ENCODE peak calls at places on chromosomes 1 and 21, in five cellular contexts. One of them, this sample, is unnamed.
A peak's percentile ranks its signal among the peaks of the same experiment; 100 is the strongest.

GRCh38 chr1:60196026-60196425 is 122.5 kb upstream of the C1orf87 start:
- DNase-seq in stomach: no peak
- DNase-seq in esophagus muscularis mucosa: no peak
- DNase-seq in tibial nerve: no peak
- DNase-seq in mammary epithelial cell: no peak
- DNase-seq in this sample: no peak

GRCh38 chr1:157360021-157360390 is 192.3 kb downstream of the FCRL5 start:
- DNase-seq in stomach: no peak
- DNase-seq in tibial nerve: no peak
- DNase-seq in esophagus muscularis mucosa: no peak
- DNase-seq in mammary epithelial cell: no peak
- DNase-seq in this sample: no peak

GRCh38 chr1:46582972-46583371 is 21.1 kb downstream of the MKNK1 start:
- DNase-seq in mammary epithelial cell: no peak
- DNase-seq in esophagus muscularis mucosa: no peak
- DNase-seq in stomach: no peak
- DNase-seq in tibial nerve: no peak
- DNase-seq in this sample: no peak

GRCh38 chr1:9671377-9672140 is 20.0 kb downstream of the PIK3CD start:
- DNase-seq in stomach: no peak
- DNase-seq in tibial nerve: no peak
- DNase-seq in mammary epithelial cell: peak; percentile 85
- DNase-seq in esophagus muscularis mucosa: no peak
- DNase-seq in this sample: no peak

GRCh38 chr1:88741413-88741812 is 57.3 kb downstream of the PKN2 start:
- DNase-seq in tibial nerve: no peak
- DNase-seq in stomach: no peak
- DNase-seq in mammary epithelial cell: peak; percentile 49
- DNase-seq in esophagus muscularis mucosa: no peak
- DNase-seq in this sample: no peak

GRCh38 chr1:8554956-8555534 is 237.1 kb downstream of the SLC45A1 start:
- DNase-seq in esophagus muscularis mucosa: no peak
- DNase-seq in stomach: no peak
- DNase-seq in tibial nerve: no peak
- DNase-seq in mammary epithelial cell: peak; percentile 69
- DNase-seq in this sample: peak; percentile 26

GRCh38 chr21:36499578-36500471 is 19.9 kb upstream of the CLDN14 start:
- DNase-seq in stomach: peak; percentile 73
- DNase-seq in esophagus muscularis mucosa: no peak
- DNase-seq in mammary epithelial cell: peak; percentile 25
- DNase-seq in tibial nerve: no peak
- DNase-seq in this sample: no peak

GRCh38 chr1:56967900-56968832 is 2.4 kb upstream of the C8B start:
- DNase-seq in stomach: peak; percentile 48
- DNase-seq in tibial nerve: no peak
- DNase-seq in mammary epithelial cell: no peak
- DNase-seq in esophagus muscularis mucosa: no peak
- DNase-seq in this sample: no peak

GRCh38 chr21:26120833-26121232 is 49.7 kb downstream of the APP start:
- DNase-seq in stomach: no peak
- DNase-seq in esophagus muscularis mucosa: no peak
- DNase-seq in mammary epithelial cell: peak; percentile 86
- DNase-seq in tibial nerve: no peak
- DNase-seq in this sample: no peak

GRCh38 chr1:2451744-2452582 is 24.1 kb upstream of the PLCH2 start:
- DNase-seq in stomach: no peak
- DNase-seq in mammary epithelial cell: peak; percentile 79
- DNase-seq in tibial nerve: no peak
- DNase-seq in esophagus muscularis mucosa: no peak
- DNase-seq in this sample: no peak

GRCh38 chr1:173504268-173504667 is 27.1 kb downstream of the PRDX6 start:
- DNase-seq in stomach: no peak
- DNase-seq in esophagus muscularis mucosa: no peak
- DNase-seq in tibial nerve: no peak
- DNase-seq in mammary epithelial cell: no peak
- DNase-seq in this sample: peak; percentile 61

GRCh38 chr1:147630447-147630846 is 39.9 kb downstream of the ACP6 start:
- DNase-seq in esophagus muscularis mucosa: no peak
- DNase-seq in stomach: no peak
- DNase-seq in tibial nerve: no peak
- DNase-seq in mammary epithelial cell: no peak
- DNase-seq in this sample: no peak

GRCh38 chr1:61237147-61237546 is 154.8 kb downstream of the NFIA start:
- DNase-seq in mammary epithelial cell: no peak
- DNase-seq in stomach: no peak
- DNase-seq in esophagus muscularis mucosa: no peak
- DNase-seq in tibial nerve: no peak
- DNase-seq in this sample: no peak

GRCh38 chr1:8482844-8483436 is 165.0 kb downstream of the SLC45A1 start:
- DNase-seq in tibial nerve: no peak
- DNase-seq in mammary epithelial cell: peak; percentile 14
- DNase-seq in esophagus muscularis mucosa: no peak
- DNase-seq in stomach: no peak
- DNase-seq in this sample: no peak

GRCh38 chr1:205225901-205226765 is 1.6 kb upstream of the TMCC2 start:
- DNase-seq in stomach: no peak
- DNase-seq in mammary epithelial cell: peak; percentile 62
- DNase-seq in tibial nerve: no peak
- DNase-seq in esophagus muscularis mucosa: no peak
- DNase-seq in this sample: no peak

GRCh38 chr1:183159960-183160359 is 26.1 kb upstream of the LAMC2 start:
- DNase-seq in mammary epithelial cell: peak; percentile 100
- DNase-seq in tibial nerve: no peak
- DNase-seq in stomach: peak; percentile 83
- DNase-seq in esophagus muscularis mucosa: no peak
- DNase-seq in this sample: no peak

GRCh38 chr1:161483361-161483760 is 21.9 kb upstream of the FCGR2A start:
- DNase-seq in tibial nerve: no peak
- DNase-seq in mammary epithelial cell: no peak
- DNase-seq in stomach: no peak
- DNase-seq in esophagus muscularis mucosa: no peak
- DNase-seq in this sample: no peak

GRCh38 chr1:41333146-41333784 is 28.0 kb upstream of the FOXO6 start:
- DNase-seq in esophagus muscularis mucosa: peak; percentile 66
- DNase-seq in mammary epithelial cell: peak; percentile 73
- DNase-seq in tibial nerve: no peak
- DNase-seq in stomach: no peak
- DNase-seq in this sample: no peak

GRCh38 chr1:215566556-215567490 is at the start of gene KCTD3:
- DNase-seq in stomach: peak; percentile 76
- DNase-seq in mammary epithelial cell: peak; percentile 65
- DNase-seq in esophagus muscularis mucosa: no peak
- DNase-seq in tibial nerve: peak; percentile 46
- DNase-seq in this sample: peak; percentile 72

GRCh38 chr1:154326546-154327465 is 1.5 kb downstream of the ATP8B2 start:
- DNase-seq in esophagus muscularis mucosa: peak; percentile 95
- DNase-seq in tibial nerve: peak; percentile 71
- DNase-seq in stomach: no peak
- DNase-seq in mammary epithelial cell: peak; percentile 16
- DNase-seq in this sample: no peak

GRCh38 chr1:114122891-114123621 is 30.6 kb downstream of the SYT6 start:
- DNase-seq in mammary epithelial cell: peak; percentile 83
- DNase-seq in stomach: no peak
- DNase-seq in tibial nerve: no peak
- DNase-seq in esophagus muscularis mucosa: no peak
- DNase-seq in this sample: no peak

GRCh38 chr1:167661527-167662436 is 31.8 kb downstream of the RCSD1 start:
- DNase-seq in tibial nerve: no peak
- DNase-seq in esophagus muscularis mucosa: no peak
- DNase-seq in mammary epithelial cell: peak; percentile 88
- DNase-seq in stomach: no peak
- DNase-seq in this sample: no peak

GRCh38 chr1:244053831-244054230 is 2.7 kb downstream of the ZBTB18 start:
- DNase-seq in esophagus muscularis mucosa: no peak
- DNase-seq in mammary epithelial cell: no peak
- DNase-seq in stomach: no peak
- DNase-seq in tibial nerve: no peak
- DNase-seq in this sample: peak; percentile 25

GRCh38 chr1:179121159-179121938 is 39.5 kb downstream of the TOR3A start:
- DNase-seq in esophagus muscularis mucosa: no peak
- DNase-seq in stomach: no peak
- DNase-seq in tibial nerve: no peak
- DNase-seq in mammary epithelial cell: no peak
- DNase-seq in this sample: no peak

GRCh38 chr1:85200367-85200869 is 398 bp downstream of the SYDE2 start:
- DNase-seq in mammary epithelial cell: peak; percentile 36
- DNase-seq in tibial nerve: peak; percentile 16
- DNase-seq in stomach: peak; percentile 26
- DNase-seq in esophagus muscularis mucosa: no peak
- DNase-seq in this sample: no peak

GRCh38 chr1:21888500-21888899 is 48.6 kb downstream of the HSPG2 start:
- DNase-seq in tibial nerve: no peak
- DNase-seq in esophagus muscularis mucosa: no peak
- DNase-seq in mammary epithelial cell: no peak
- DNase-seq in stomach: no peak
- DNase-seq in this sample: no peak

GRCh38 chr1:16925635-16926490 is 4.1 kb downstream of the CROCC start:
- DNase-seq in mammary epithelial cell: peak; percentile 87
- DNase-seq in tibial nerve: no peak
- DNase-seq in esophagus muscularis mucosa: no peak
- DNase-seq in stomach: no peak
- DNase-seq in this sample: no peak

GRCh38 chr21:30434033-30434631 is 4.1 kb downstream of the KRTAP13-4 start:
- DNase-seq in stomach: peak; percentile 26
- DNase-seq in tibial nerve: no peak
- DNase-seq in mammary epithelial cell: peak; percentile 42
- DNase-seq in esophagus muscularis mucosa: no peak
- DNase-seq in this sample: no peak

GRCh38 chr1:155966135-155966534 is 12.2 kb downstream of the ARHGEF2 start:
- DNase-seq in stomach: no peak
- DNase-seq in mammary epithelial cell: no peak
- DNase-seq in tibial nerve: no peak
- DNase-seq in esophagus muscularis mucosa: no peak
- DNase-seq in this sample: no peak

GRCh38 chr1:8061210-8061609 is 35.1 kb upstream of the ERRFI1 start:
- DNase-seq in mammary epithelial cell: peak; percentile 90
- DNase-seq in esophagus muscularis mucosa: no peak
- DNase-seq in tibial nerve: no peak
- DNase-seq in stomach: peak; percentile 60
- DNase-seq in this sample: no peak

GRCh38 chr1:58814251-58815068 is 30.6 kb upstream of the JUN start:
- DNase-seq in stomach: peak; percentile 86
- DNase-seq in esophagus muscularis mucosa: no peak
- DNase-seq in mammary epithelial cell: peak; percentile 63
- DNase-seq in tibial nerve: peak; percentile 28
- DNase-seq in this sample: peak; percentile 6

GRCh38 chr1:161885013-161885412 is 118.9 kb downstream of the ATF6 start:
- DNase-seq in esophagus muscularis mucosa: no peak
- DNase-seq in stomach: no peak
- DNase-seq in mammary epithelial cell: peak; percentile 79
- DNase-seq in tibial nerve: no peak
- DNase-seq in this sample: no peak

GRCh38 chr1:61474963-61475362 is 250.0 kb downstream of the TM2D1 start:
- DNase-seq in stomach: no peak
- DNase-seq in mammary epithelial cell: no peak
- DNase-seq in esophagus muscularis mucosa: no peak
- DNase-seq in tibial nerve: no peak
- DNase-seq in this sample: no peak

GRCh38 chr1:230066036-230066435 is 1.0 kb upstream of the GALNT2 start:
- DNase-seq in stomach: no peak
- DNase-seq in tibial nerve: no peak
- DNase-seq in esophagus muscularis mucosa: no peak
- DNase-seq in mammary epithelial cell: no peak
- DNase-seq in this sample: no peak
- H3K27ac ChIP-seq in stomach: no peak overlapping the region
- H3K27ac ChIP-seq in tibial nerve: peak overlapping the region; percentile 94
- H3K27ac ChIP-seq in esophagus muscularis mucosa: peak overlapping the region; percentile 96
- H3K27ac ChIP-seq in mammary epithelial cell: no peak overlapping the region
- H3K27ac ChIP-seq in this sample: peak overlapping the region; percentile 83

GRCh38 chr21:38126677-38127271 is 130.0 kb upstream of the KCNJ15 start:
- DNase-seq in mammary epithelial cell: peak; percentile 53
- DNase-seq in esophagus muscularis mucosa: no peak
- DNase-seq in stomach: peak; percentile 57
- DNase-seq in tibial nerve: peak; percentile 17
- DNase-seq in this sample: peak; percentile 14

GRCh38 chr21:38134084-38134873 is 122.5 kb upstream of the KCNJ15 start:
- DNase-seq in tibial nerve: no peak
- DNase-seq in stomach: no peak
- DNase-seq in esophagus muscularis mucosa: no peak
- DNase-seq in mammary epithelial cell: no peak
- DNase-seq in this sample: no peak

GRCh38 chr21:38129711-38130110 is 127.1 kb upstream of the KCNJ15 start:
- DNase-seq in esophagus muscularis mucosa: no peak
- DNase-seq in mammary epithelial cell: no peak
- DNase-seq in stomach: no peak
- DNase-seq in tibial nerve: no peak
- DNase-seq in this sample: no peak
- H3K27ac ChIP-seq in esophagus muscularis mucosa: no peak overlapping the region
- H3K27ac ChIP-seq in mammary epithelial cell: no peak overlapping the region
- H3K27ac ChIP-seq in stomach: no peak overlapping the region
- H3K27ac ChIP-seq in tibial nerve: no peak overlapping the region
- H3K27ac ChIP-seq in this sample: no peak overlapping the region

GRCh38 chr1:109959974-109960744 is 24.4 kb upstream of the AHCYL1 start:
- DNase-seq in tibial nerve: no peak
- DNase-seq in stomach: no peak
- DNase-seq in esophagus muscularis mucosa: no peak
- DNase-seq in mammary epithelial cell: peak; percentile 14
- DNase-seq in this sample: no peak
- H3K27ac ChIP-seq in tibial nerve: peak overlapping the region; percentile 25
- H3K27ac ChIP-seq in stomach: no peak overlapping the region
- H3K27ac ChIP-seq in esophagus muscularis mucosa: no peak overlapping the region
- H3K27ac ChIP-seq in mammary epithelial cell: no peak overlapping the region
- H3K27ac ChIP-seq in this sample: no peak overlapping the region

GRCh38 chr1:19013826-19014548 is 57.5 kb upstream of the IFFO2 start:
- DNase-seq in esophagus muscularis mucosa: no peak
- DNase-seq in tibial nerve: no peak
- DNase-seq in stomach: peak; percentile 31
- DNase-seq in mammary epithelial cell: no peak
- DNase-seq in this sample: no peak

GRCh38 chr1:19010503-19010902 is 54.0 kb upstream of the IFFO2 start:
- DNase-seq in mammary epithelial cell: no peak
- DNase-seq in stomach: peak; percentile 60
- DNase-seq in tibial nerve: no peak
- DNase-seq in esophagus muscularis mucosa: no peak
- DNase-seq in this sample: no peak

GRCh38 chr1:19009882-19010321 is 53.4 kb upstream of the IFFO2 start:
- DNase-seq in stomach: no peak
- DNase-seq in esophagus muscularis mucosa: no peak
- DNase-seq in tibial nerve: no peak
- DNase-seq in mammary epithelial cell: peak; percentile 75
- DNase-seq in this sample: no peak

GRCh38 chr1:19010995-19011696 is 54.7 kb upstream of the IFFO2 start:
- DNase-seq in esophagus muscularis mucosa: peak; percentile 94
- DNase-seq in stomach: peak; percentile 87
- DNase-seq in tibial nerve: peak; percentile 39
- DNase-seq in mammary epithelial cell: peak; percentile 98
- DNase-seq in this sample: peak; percentile 30

DNA sequence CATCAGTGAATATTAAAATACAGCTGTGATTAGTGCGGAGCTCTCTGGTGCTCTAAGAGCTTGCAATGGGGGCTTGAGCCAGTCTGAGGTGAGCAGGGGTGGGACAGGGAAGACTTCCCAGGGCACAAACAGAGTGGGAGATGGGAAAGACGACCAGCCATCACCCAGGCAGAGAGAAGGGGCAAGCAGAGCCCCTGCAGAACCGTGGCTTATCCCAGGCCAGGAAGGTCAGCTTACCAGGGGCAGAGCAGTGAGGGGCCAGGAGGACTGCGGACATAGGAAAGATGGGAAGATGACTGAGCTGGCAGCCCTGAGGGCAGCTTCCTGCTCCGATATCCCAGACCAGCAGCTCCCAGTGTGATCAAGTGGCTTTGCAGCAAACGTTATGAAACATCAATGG is 55.4 kb upstream of the IFFO2 start:
- DNase-seq in esophagus muscularis mucosa: no peak
- DNase-seq in stomach: no peak
- DNase-seq in tibial nerve: no peak
- DNase-seq in mammary epithelial cell: no peak
- DNase-seq in this sample: no peak
- H3K27ac ChIP-seq in esophagus muscularis mucosa: peak overlapping the region; percentile 84
- H3K27ac ChIP-seq in stomach: peak overlapping the region; percentile 32
- H3K27ac ChIP-seq in tibial nerve: no peak overlapping the region
- H3K27ac ChIP-seq in mammary epithelial cell: peak overlapping the region; percentile 71
- H3K27ac ChIP-seq in this sample: no peak overlapping the region

This sample was measured in substantia nigra.